ENCODE peak calls at places on chromosomes 3 and 15, in eight cellular contexts. J is pancreas; H is NCI-H1105; I is fibroblast of the conjunctiva; T is activated CD4-positive, alpha-beta T cell treated with anti-CD3 and anti-CD28 coated beads for 4 hours; N is stimulated activated CD4-positive, alpha-beta T cell treated with anti-CD3 and anti-CD28 coated beads, Interleukin-4, amount 100 ng/mL, for 1 hour; W is IMR-90; P is foreskin fibroblast. Z is an unnamed sample.

GRCh38 chr3:184687363-184688049 is 24.4 kb downstream of the MAGEF1 start:
- DNase-seq in W (no peak), T (no peak), P (no peak), I (no peak), J (no peak), H (no peak), N (no peak), Z (no peak)

GRCh38 chr3:47799733-47800132 is 3.2 kb upstream of the DHX30 start:
- DNase-seq in H (no peak), J (no peak), P (peak; percentile 24), I (no peak), T (no peak), W (no peak), N (no peak), Z (no peak)

GRCh38 chr3:101833446-101833974 is 15.8 kb upstream of the NFKBIZ start:
- DNase-seq in N (no peak), T (no peak), H (no peak), W (no peak), P (no peak), J (no peak), I (no peak), Z (no peak)

GRCh38 chr3:23325466-23326065 is 122.4 kb downstream of the UBE2E2 start:
- DNase-seq in T (no peak), H (no peak), N (no peak), I (no peak), P (no peak), J (no peak), W (no peak), Z (no peak)

GRCh38 chr15:31325432-31325975 is 1.1 kb upstream of the KLF13 start:
- DNase-seq in T (peak; percentile 44), W (peak; percentile 6), I (no peak), H (peak; percentile 27), P (no peak), N (peak; percentile 57), J (peak; percentile 92), Z (peak; percentile 73)

GRCh38 chr3:111073186-111073585 is 1.6 kb downstream of the NECTIN3 start:
- DNase-seq in P (peak; percentile 70), W (peak; percentile 74), T (no peak), I (no peak), H (no peak), J (no peak), N (no peak), Z (no peak)

GRCh38 chr3:73624363-73625123 is at the start of gene PDZRN3:
- DNase-seq in I (no peak), H (peak; percentile 33), J (peak; percentile 80), W (peak; percentile 82), T (no peak), N (no peak), P (peak; percentile 95), Z (peak; percentile 48)

GRCh38 chr3:194255252-194256039 is 95.7 kb downstream of the CPN2 start:
- DNase-seq in N (peak; percentile 52), P (no peak), W (no peak), T (peak; percentile 46), I (no peak), J (no peak), H (no peak), Z (peak; percentile 60)

GRCh38 chr15:56719774-56720555 is 13.3 kb downstream of the ZNF280D start:
- DNase-seq in W (no peak), N (no peak), T (peak; percentile 5), H (no peak), I (no peak), J (no peak), P (peak; percentile 30), Z (no peak)

GRCh38 chr15:27993996-27994775 is 104.9 kb downstream of the OCA2 start:
- DNase-seq in I (no peak), P (no peak), H (peak; percentile 45), N (no peak), T (no peak), J (no peak), W (no peak), Z (peak; percentile 29)

GRCh38 chr3:72754582-72754981 is 93.7 kb downstream of the SHQ1 start:
- DNase-seq in H (no peak), P (no peak), W (no peak), I (no peak), T (no peak), N (no peak), J (no peak), Z (no peak)

GRCh38 chr3:37506968-37507535 is 332.7 kb upstream of the LRRFIP2 start:
- DNase-seq in I (no peak), T (no peak), H (no peak), J (no peak), W (no peak), P (no peak), N (no peak), Z (no peak)

GRCh38 chr3:126476166-126476975 is 680 bp upstream of the ZXDC start:
- DNase-seq in T (no peak), W (peak; percentile 25), I (no peak), P (no peak), J (peak; percentile 92), H (peak; percentile 84), N (no peak), Z (peak; percentile 82)

GRCh38 chr3:11574981-11575669 is 68.6 kb downstream of the VGLL4 start:
- DNase-seq in N (no peak), T (no peak), I (no peak), P (no peak), W (no peak), H (no peak), J (no peak), Z (no peak)

GRCh38 chr3:121483290-121483689 is 62.5 kb downstream of the POLQ start:
- DNase-seq in T (no peak), W (peak; percentile 56), P (peak; percentile 39), N (no peak), I (no peak), H (no peak), J (no peak), Z (no peak)

GRCh38 chr3:59730608-59731007 is 680.8 kb upstream of the CFAP20DC start:
- DNase-seq in P (no peak), J (no peak), W (no peak), I (no peak), N (no peak), H (no peak), T (no peak), Z (no peak)

GRCh38 chr3:48367201-48367600 is 4.8 kb upstream of the FBXW12 start:
- DNase-seq in W (no peak), I (no peak), N (no peak), P (no peak), T (no peak), H (peak; percentile 8), J (peak; percentile 87), Z (no peak)

GRCh38 chr3:194224536-194224935 is 88.6 kb downstream of the HES1 start:
- DNase-seq in W (no peak), P (no peak), I (no peak), J (no peak), H (peak; percentile 9), T (no peak), N (no peak), Z (no peak)

GRCh38 chr3:67654832-67655152 is 380 bp upstream of the SUCLG2 start:
- DNase-seq in T (no peak), P (no peak), H (no peak), J (no peak), N (no peak), I (no peak), W (no peak), Z (no peak)